ENCODE peak calls at places on chromosomes 3 and 15, in five cellular contexts. D, J, S, V and T are unnamed samples.

GRCh38 chr3:31420311-31420710 is 112.4 kb upstream of the STT3B start:
- DNase-seq in D (no peak), S (no peak), J (no peak), V (no peak), T (no peak)

GRCh38 chr3:70281663-70282062 is 30.8 kb downstream of the MDFIC2 start:
- DNase-seq in S (no peak), V (no peak), D (no peak), J (no peak), T (no peak)

GRCh38 chr3:141052570-141053069 is 1.5 kb downstream of the SPSB4 start:
- DNase-seq in S (no peak), D (peak), J (no peak), V (no peak), T (no peak)

GRCh38 chr3:10952525-10952924 is 40.0 kb upstream of the SLC6A1 start:
- DNase-seq in D (no peak), J (no peak), S (no peak), V (no peak), T (no peak)

GRCh38 chr3:166118049-166118448 is 280.8 kb upstream of the BCHE start:
- DNase-seq in D (no peak), J (no peak), S (no peak), V (no peak), T (no peak)

GRCh38 chr3:170413291-170413690 is 5.4 kb upstream of the CLDN11 start:
- DNase-seq in S (no peak), J (no peak), V (no peak), D (no peak), T (no peak)

GRCh38 chr3:183193762-183194701 is 31.5 kb upstream of the LAMP3 start:
- DNase-seq in S (peak), J (no peak), D (peak), V (no peak), T (peak)

GRCh38 chr3:120114981-120115380 is 20.7 kb upstream of the GSK3B start:
- DNase-seq in S (no peak), J (no peak), D (no peak), V (no peak), T (no peak)

GRCh38 chr3:141940204-141940776 is 63.8 kb downstream of the ATP1B3 start:
- DNase-seq in S (no peak), V (no peak), D (peak), J (no peak), T (peak)

GRCh38 chr3:12935861-12936830 is 94.8 kb upstream of the RPL32 start:
- DNase-seq in V (no peak), S (no peak), J (no peak), D (no peak), T (no peak)

GRCh38 chr15:84934942-84935729 is 46.5 kb upstream of the PDE8A start:
- DNase-seq in V (no peak), D (no peak), S (no peak), J (no peak), T (no peak)

GRCh38 chr15:40451497-40452158 is 10.9 kb downstream of the BAHD1 start:
- DNase-seq in D (no peak), S (no peak), V (no peak), J (no peak), T (no peak)